ENCODE peak calls at places on chromosome 6, in seven cellular contexts. One of them, this sample, is unnamed.

GRCh38 chr6:111996159-111996558 is 57.7 kb upstream of the CCN6 start:
- DNase-seq in transverse colon: no peak
- DNase-seq in heart right ventricle: no peak
- DNase-seq in mammary epithelial cell: no peak
- DNase-seq in AG04450: no peak
- DNase-seq in foreskin keratinocyte: no peak
- DNase-seq in DND-41: peak; percentile 51
- DNase-seq in this sample: no peak

GRCh38 chr6:89311853-89312531 is 3.1 kb downstream of the GABRR2 start:
- DNase-seq in transverse colon: peak; percentile 55
- DNase-seq in heart right ventricle: peak; percentile 55
- DNase-seq in mammary epithelial cell: no peak
- DNase-seq in AG04450: no peak
- DNase-seq in foreskin keratinocyte: no peak
- DNase-seq in DND-41: no peak
- DNase-seq in this sample: peak; percentile 29

GRCh38 chr6:50952092-50952932 is 133.6 kb downstream of the TFAP2B start:
- DNase-seq in transverse colon: no peak
- DNase-seq in heart right ventricle: no peak
- DNase-seq in mammary epithelial cell: no peak
- DNase-seq in AG04450: no peak
- DNase-seq in foreskin keratinocyte: no peak
- DNase-seq in DND-41: no peak
- DNase-seq in this sample: no peak

GRCh38 chr6:10794239-10794638 is 44.1 kb downstream of the MAK start:
- DNase-seq in transverse colon: no peak
- DNase-seq in heart right ventricle: no peak
- DNase-seq in mammary epithelial cell: no peak
- DNase-seq in AG04450: no peak
- DNase-seq in foreskin keratinocyte: no peak
- DNase-seq in DND-41: no peak
- DNase-seq in this sample: no peak

GRCh38 chr6:112004397-112005341 is 49.2 kb upstream of the CCN6 start:
- DNase-seq in transverse colon: no peak
- DNase-seq in heart right ventricle: no peak
- DNase-seq in mammary epithelial cell: no peak
- DNase-seq in AG04450: no peak
- DNase-seq in foreskin keratinocyte: no peak
- DNase-seq in DND-41: no peak
- DNase-seq in this sample: no peak

GRCh38 chr6:43608783-43609182 is 20.3 kb downstream of the GTPBP2 start:
- DNase-seq in transverse colon: no peak
- DNase-seq in heart right ventricle: no peak
- DNase-seq in mammary epithelial cell: no peak
- DNase-seq in AG04450: no peak
- DNase-seq in foreskin keratinocyte: no peak
- DNase-seq in DND-41: no peak
- DNase-seq in this sample: no peak

GRCh38 chr6:44386929-44387345 is 569 bp upstream of the CDC5L start:
- DNase-seq in transverse colon: no peak
- DNase-seq in heart right ventricle: no peak
- DNase-seq in mammary epithelial cell: peak; percentile 69
- DNase-seq in AG04450: peak; percentile 3
- DNase-seq in foreskin keratinocyte: peak; percentile 32
- DNase-seq in DND-41: no peak
- DNase-seq in this sample: peak; percentile 13

GRCh38 chr6:125811259-125811658 is 20.5 kb downstream of the NCOA7 start:
- DNase-seq in transverse colon: no peak
- DNase-seq in heart right ventricle: no peak
- DNase-seq in mammary epithelial cell: no peak
- DNase-seq in AG04450: no peak
- DNase-seq in foreskin keratinocyte: no peak
- DNase-seq in DND-41: no peak
- DNase-seq in this sample: no peak

GRCh38 chr6:129239825-129240491 is 357.0 kb downstream of the LAMA2 start:
- DNase-seq in transverse colon: no peak
- DNase-seq in heart right ventricle: no peak
- DNase-seq in mammary epithelial cell: peak; percentile 53
- DNase-seq in AG04450: no peak
- DNase-seq in foreskin keratinocyte: peak; percentile 72
- DNase-seq in DND-41: no peak
- DNase-seq in this sample: no peak

GRCh38 chr6:35496036-35496850 is 636 bp downstream of the TEAD3 start:
- DNase-seq in transverse colon: peak; percentile 58
- DNase-seq in heart right ventricle: peak; percentile 50
- DNase-seq in mammary epithelial cell: no peak
- DNase-seq in AG04450: no peak
- DNase-seq in foreskin keratinocyte: no peak
- DNase-seq in DND-41: no peak
- DNase-seq in this sample: no peak

GRCh38 chr6:78868124-78868523 is 773 bp downstream of the IRAK1BP1 start:
- DNase-seq in transverse colon: no peak
- DNase-seq in heart right ventricle: no peak
- DNase-seq in mammary epithelial cell: peak; percentile 6
- DNase-seq in AG04450: no peak
- DNase-seq in foreskin keratinocyte: no peak
- DNase-seq in DND-41: no peak
- DNase-seq in this sample: peak; percentile 38

GRCh38 chr6:129845696-129846095 is 15.4 kb downstream of the TMEM244 start:
- DNase-seq in transverse colon: no peak
- DNase-seq in heart right ventricle: no peak
- DNase-seq in mammary epithelial cell: no peak
- DNase-seq in AG04450: no peak
- DNase-seq in foreskin keratinocyte: no peak
- DNase-seq in DND-41: no peak
- DNase-seq in this sample: no peak

GRCh38 chr6:136524936-136525413 is 25.2 kb downstream of the MAP7 start:
- DNase-seq in transverse colon: no peak
- DNase-seq in heart right ventricle: no peak
- DNase-seq in mammary epithelial cell: no peak
- DNase-seq in AG04450: no peak
- DNase-seq in foreskin keratinocyte: no peak
- DNase-seq in DND-41: no peak
- DNase-seq in this sample: no peak

GRCh38 chr6:150196942-150197745 is 54.3 kb downstream of the PPP1R14C start:
- DNase-seq in transverse colon: peak; percentile 51
- DNase-seq in heart right ventricle: no peak
- DNase-seq in mammary epithelial cell: no peak
- DNase-seq in AG04450: no peak
- DNase-seq in foreskin keratinocyte: no peak
- DNase-seq in DND-41: no peak
- DNase-seq in this sample: no peak

GRCh38 chr6:3868544-3868943 is 19.4 kb downstream of the FAM50B start:
- DNase-seq in transverse colon: no peak
- DNase-seq in heart right ventricle: no peak
- DNase-seq in mammary epithelial cell: no peak
- DNase-seq in AG04450: no peak
- DNase-seq in foreskin keratinocyte: no peak
- DNase-seq in DND-41: no peak
- DNase-seq in this sample: no peak

GRCh38 chr6:167839343-167839742 is 12.6 kb downstream of the AFDN start:
- DNase-seq in transverse colon: no peak
- DNase-seq in heart right ventricle: no peak
- DNase-seq in mammary epithelial cell: no peak
- DNase-seq in AG04450: no peak
- DNase-seq in foreskin keratinocyte: no peak
- DNase-seq in DND-41: no peak
- DNase-seq in this sample: no peak

GRCh38 chr6:124319410-124319809 is 515.7 kb downstream of the NKAIN2 start:
- DNase-seq in transverse colon: no peak
- DNase-seq in heart right ventricle: no peak
- DNase-seq in mammary epithelial cell: no peak
- DNase-seq in AG04450: no peak
- DNase-seq in foreskin keratinocyte: no peak
- DNase-seq in DND-41: no peak
- DNase-seq in this sample: no peak

GRCh38 chr6:52510213-52510562 is 66.7 kb downstream of the TRAM2 start:
- DNase-seq in transverse colon: no peak
- DNase-seq in heart right ventricle: no peak
- DNase-seq in mammary epithelial cell: no peak
- DNase-seq in AG04450: no peak
- DNase-seq in foreskin keratinocyte: no peak
- DNase-seq in DND-41: no peak
- DNase-seq in this sample: no peak

GRCh38 chr6:116616757-116617093 is 446 bp downstream of the RSPH4A start:
- DNase-seq in transverse colon: peak; percentile 9
- DNase-seq in heart right ventricle: peak; percentile 15
- DNase-seq in mammary epithelial cell: no peak
- DNase-seq in AG04450: no peak
- DNase-seq in foreskin keratinocyte: no peak
- DNase-seq in DND-41: no peak
- DNase-seq in this sample: no peak

GRCh38 chr6:43765776-43766175 is 4.2 kb upstream of the VEGFA start:
- DNase-seq in transverse colon: no peak
- DNase-seq in heart right ventricle: no peak
- DNase-seq in mammary epithelial cell: no peak
- DNase-seq in AG04450: no peak
- DNase-seq in foreskin keratinocyte: no peak
- DNase-seq in DND-41: no peak
- DNase-seq in this sample: no peak

GRCh38 chr6:29975561-29975907 is 33.2 kb downstream of the HLA-A start:
- DNase-seq in transverse colon: no peak
- DNase-seq in heart right ventricle: no peak
- DNase-seq in mammary epithelial cell: no peak
- DNase-seq in AG04450: no peak
- DNase-seq in foreskin keratinocyte: no peak
- DNase-seq in DND-41: no peak
- DNase-seq in this sample: no peak

GRCh38 chr6:41039060-41039998 is at the start of gene UNC5CL:
- DNase-seq in transverse colon: peak; percentile 73
- DNase-seq in heart right ventricle: no peak
- DNase-seq in mammary epithelial cell: peak; percentile 57
- DNase-seq in AG04450: no peak
- DNase-seq in foreskin keratinocyte: no peak
- DNase-seq in DND-41: peak; percentile 72
- DNase-seq in this sample: peak; percentile 67

GRCh38 chr6:46357591-46357990 is 133.7 kb downstream of the RCAN2 start:
- DNase-seq in transverse colon: no peak
- DNase-seq in heart right ventricle: no peak
- DNase-seq in mammary epithelial cell: no peak
- DNase-seq in AG04450: no peak
- DNase-seq in foreskin keratinocyte: no peak
- DNase-seq in DND-41: no peak
- DNase-seq in this sample: no peak

GRCh38 chr6:168914070-168914469 is 339.6 kb downstream of the THBS2 start:
- DNase-seq in transverse colon: no peak
- DNase-seq in heart right ventricle: no peak
- DNase-seq in mammary epithelial cell: no peak
- DNase-seq in AG04450: no peak
- DNase-seq in foreskin keratinocyte: no peak
- DNase-seq in DND-41: no peak
- DNase-seq in this sample: no peak

GRCh38 chr6:39061182-39061581 is 12.6 kb downstream of the GLP1R start:
- DNase-seq in transverse colon: no peak
- DNase-seq in heart right ventricle: no peak
- DNase-seq in mammary epithelial cell: no peak
- DNase-seq in AG04450: no peak
- DNase-seq in foreskin keratinocyte: no peak
- DNase-seq in DND-41: no peak
- DNase-seq in this sample: no peak

GRCh38 chr6:15113587-15113986 is 132.3 kb upstream of the JARID2 start:
- DNase-seq in transverse colon: no peak
- DNase-seq in heart right ventricle: no peak
- DNase-seq in mammary epithelial cell: no peak
- DNase-seq in AG04450: no peak
- DNase-seq in foreskin keratinocyte: no peak
- DNase-seq in DND-41: no peak
- DNase-seq in this sample: no peak

GRCh38 chr6:83055366-83055964 is 10.2 kb downstream of the UBE3D start:
- DNase-seq in transverse colon: peak; percentile 27
- DNase-seq in heart right ventricle: no peak
- DNase-seq in mammary epithelial cell: no peak
- DNase-seq in AG04450: no peak
- DNase-seq in foreskin keratinocyte: no peak
- DNase-seq in DND-41: peak; percentile 50
- DNase-seq in this sample: peak; percentile 51

DNA sequence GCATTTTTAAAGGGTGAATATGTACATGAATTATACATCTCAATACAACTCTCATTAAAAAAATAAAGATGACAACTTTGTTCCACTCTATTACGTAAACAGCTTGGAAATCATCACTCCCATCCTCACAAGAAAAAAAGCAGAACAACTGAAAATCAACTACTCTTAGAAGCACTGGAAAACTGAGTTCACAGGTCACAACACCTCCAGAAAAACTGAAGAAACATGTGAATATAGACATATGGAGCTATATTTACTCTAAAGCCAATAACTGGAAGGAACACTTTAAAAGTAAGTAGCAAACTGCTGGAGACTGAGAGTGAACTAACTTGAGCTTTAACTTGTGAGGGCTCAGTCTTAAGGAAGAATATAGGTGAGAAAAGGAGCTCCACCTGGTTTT is 39.9 kb downstream of the RANBP9 start:
- DNase-seq in transverse colon: no peak
- DNase-seq in heart right ventricle: no peak
- DNase-seq in mammary epithelial cell: no peak
- DNase-seq in AG04450: no peak
- DNase-seq in foreskin keratinocyte: no peak
- DNase-seq in DND-41: no peak
- DNase-seq in this sample: no peak
- H3K27ac ChIP-seq in transverse colon: no peak overlapping the region
- H3K27ac ChIP-seq in heart right ventricle: no peak overlapping the region
- H3K27ac ChIP-seq in mammary epithelial cell: no peak overlapping the region
- H3K27ac ChIP-seq in AG04450: no peak overlapping the region
- H3K27ac ChIP-seq in foreskin keratinocyte: no peak overlapping the region
- H3K27ac ChIP-seq in DND-41: no peak overlapping the region
- H3K27ac ChIP-seq in this sample: no peak overlapping the region

GRCh38 chr6:25156123-25156522 is 123.1 kb upstream of the CARMIL1 start:
- DNase-seq in transverse colon: no peak
- DNase-seq in heart right ventricle: no peak
- DNase-seq in mammary epithelial cell: no peak
- DNase-seq in AG04450: no peak
- DNase-seq in foreskin keratinocyte: no peak
- DNase-seq in DND-41: no peak
- DNase-seq in this sample: no peak
- TF ChIP-seq CTCF in transverse colon: no peak
- TF ChIP-seq CTCF in heart right ventricle: no peak
- TF ChIP-seq CTCF in mammary epithelial cell: no peak
- TF ChIP-seq CTCF in AG04450: no peak
- TF ChIP-seq CTCF in foreskin keratinocyte: no peak
- TF ChIP-seq CTCF in DND-41: no peak
- TF ChIP-seq CTCF in this sample: no peak

DNA sequence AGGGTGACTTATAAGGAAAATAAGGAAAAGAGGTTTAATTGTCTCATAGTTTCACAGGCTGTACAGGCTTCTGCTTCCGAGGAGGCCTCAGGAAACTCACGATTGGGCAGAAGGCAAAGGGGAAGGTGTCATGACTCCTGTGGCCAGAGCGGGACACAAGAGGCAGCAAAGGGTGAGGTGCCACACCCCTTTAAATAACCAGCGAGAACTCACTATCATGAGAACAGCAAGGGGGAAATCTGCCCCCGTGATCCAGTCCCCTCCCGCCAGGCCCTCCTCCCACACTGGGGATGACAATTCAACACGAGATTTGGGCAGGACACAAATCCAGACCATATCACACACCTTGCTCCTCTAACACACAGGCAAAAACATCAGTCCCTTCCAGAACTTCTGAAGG is 254.0 kb downstream of the DLL1 start:
- DNase-seq in transverse colon: peak; percentile 7
- DNase-seq in heart right ventricle: no peak
- DNase-seq in mammary epithelial cell: no peak
- DNase-seq in AG04450: no peak
- DNase-seq in foreskin keratinocyte: no peak
- DNase-seq in DND-41: no peak
- DNase-seq in this sample: no peak
- H3K27ac ChIP-seq in transverse colon: peak overlapping the region; percentile 46
- H3K27ac ChIP-seq in heart right ventricle: no peak overlapping the region
- H3K27ac ChIP-seq in mammary epithelial cell: no peak overlapping the region
- H3K27ac ChIP-seq in AG04450: no peak overlapping the region
- H3K27ac ChIP-seq in foreskin keratinocyte: no peak overlapping the region
- H3K27ac ChIP-seq in DND-41: no peak overlapping the region
- H3K27ac ChIP-seq in this sample: no peak overlapping the region

GRCh38 chr6:31907158-31907813 is 5.4 kb upstream of the ZBTB12 start:
- DNase-seq in transverse colon: no peak
- DNase-seq in heart right ventricle: no peak
- DNase-seq in mammary epithelial cell: peak; percentile 62
- DNase-seq in AG04450: peak; percentile 72
- DNase-seq in foreskin keratinocyte: no peak
- DNase-seq in DND-41: peak; percentile 47
- DNase-seq in this sample: no peak
- TF ChIP-seq CTCF in transverse colon: no peak
- TF ChIP-seq CTCF in heart right ventricle: no peak
- TF ChIP-seq CTCF in mammary epithelial cell: no peak
- TF ChIP-seq CTCF in AG04450: no peak
- TF ChIP-seq CTCF in foreskin keratinocyte: no peak
- TF ChIP-seq CTCF in DND-41: no peak
- TF ChIP-seq CTCF in this sample: no peak

This sample was measured in OCI-LY7.